ENCODE peak calls at places on chromosomes 5 and 9, in six cellular contexts. V is kidney glomerular epithelial cell; T is Calu3; Q is ureter; G is stimulated activated naive CD8-positive, alpha-beta T cell treated with anti-CD3 and anti-CD28 coated beads, Interleukin-15, amount 100 ng/mL, for 72 hours; M is Panc1. B is an unnamed sample.

GRCh38 chr5:173592050-173592669 is 24.3 kb downstream of the BOD1 start:
- DNase-seq in G (peak), Q (no peak), M (no peak), T (no peak), V (no peak), B (peak)

GRCh38 chr5:35161637-35162248 is 68.5 kb downstream of the PRLR start:
- DNase-seq in M (no peak), T (no peak), Q (no peak), G (no peak), V (no peak), B (no peak)

GRCh38 chr9:132669636-132670358 is at the start of gene DDX31:
- DNase-seq in G (peak), T (peak), Q (peak), V (peak), M (no peak), B (peak)

GRCh38 chr5:35656721-35657120 is 39.1 kb downstream of the SPEF2 start:
- DNase-seq in V (no peak), M (no peak), T (no peak), G (no peak), Q (no peak), B (no peak)

GRCh38 chr5:11105706-11106105 is 344.7 kb upstream of the DAP start:
- DNase-seq in T (no peak), V (no peak), Q (no peak), M (no peak), G (no peak), B (no peak)

GRCh38 chr9:130659699-130660248 is 4.6 kb upstream of the PRDM12 start:
- DNase-seq in Q (no peak), V (no peak), M (no peak), G (no peak), T (no peak), B (no peak)

GRCh38 chr9:33436445-33436844 is 10.9 kb downstream of the AQP3 start:
- DNase-seq in V (no peak), Q (no peak), M (no peak), G (no peak), T (no peak), B (no peak)

GRCh38 chr5:102802704-102803458 is 47.8 kb downstream of the PAM start:
- DNase-seq in M (no peak), G (no peak), Q (no peak), T (no peak), V (no peak), B (no peak)

GRCh38 chr9:89482056-89482784 is 15.7 kb downstream of the SEMA4D start:
- DNase-seq in Q (no peak), V (no peak), M (no peak), G (peak), T (no peak), B (no peak)

GRCh38 chr5:10775646-10776045 is 14.6 kb upstream of the DAP start:
- DNase-seq in T (no peak), V (no peak), G (no peak), Q (no peak), M (no peak), B (no peak)

GRCh38 chr5:80825780-80826460 is 134.2 kb upstream of the RASGRF2 start:
- DNase-seq in V (no peak), Q (no peak), M (no peak), T (no peak), G (no peak), B (no peak)

GRCh38 chr5:146751054-146751453 is 127.5 kb downstream of the PPP2R2B start:
- DNase-seq in V (peak), M (no peak), G (no peak), T (no peak), Q (no peak), B (peak)

GRCh38 chr5:132475531-132475930 is 15.0 kb downstream of the IRF1 start:
- DNase-seq in M (no peak), G (peak), T (no peak), Q (no peak), V (no peak), B (no peak)

GRCh38 chr5:78016831-78017529 is 240.8 kb upstream of the TBCA start:
- DNase-seq in Q (no peak), T (no peak), G (no peak), V (no peak), M (no peak), B (no peak)

GRCh38 chr5:39919876-39920275 is 495.1 kb upstream of the DAB2 start:
- DNase-seq in Q (no peak), G (no peak), M (no peak), T (no peak), V (no peak), B (no peak)

GRCh38 chr5:83957188-83957587 is 236.5 kb upstream of the HAPLN1 start:
- DNase-seq in V (no peak), M (no peak), G (no peak), T (no peak), Q (no peak), B (no peak)

GRCh38 chr5:16178745-16179372 is 732 bp downstream of the MARCHF11 start:
- DNase-seq in V (peak), T (no peak), G (peak), M (no peak), Q (peak), B (no peak)

GRCh38 chr5:14399054-14399657 is 182.4 kb upstream of the OTULINL start:
- DNase-seq in Q (no peak), V (peak), T (no peak), G (no peak), M (peak), B (peak)

GRCh38 chr5:143494162-143494561 is 90.7 kb upstream of the NR3C1 start:
- DNase-seq in G (no peak), Q (no peak), M (no peak), V (no peak), T (peak), B (peak)

GRCh38 chr9:88874391-88874790 is 116.9 kb upstream of the S1PR3 start:
- DNase-seq in G (no peak), V (no peak), M (no peak), Q (no peak), T (no peak), B (no peak)

B was measured in RCC 7860.